ENCODE peak calls at places on chromosomes 16 and 17, in four cellular contexts. V is adipocyte; W is CD8-positive, alpha-beta memory T cell; O is type B pancreatic cell. J is an unnamed sample.

GRCh38 chr17:74259667-74260524 is 14.1 kb upstream of the DNAI2 start:
- DNase-seq in W (no peak), O (no peak), V (no peak), J (no peak)

GRCh38 chr16:1597154-1597553 is 14.7 kb downstream of the IFT140 start:
- DNase-seq in V (no peak), W (no peak), O (no peak), J (no peak)

GRCh38 chr17:74924250-74924948 is at the start of gene OTOP2:
- DNase-seq in O (no peak), V (no peak), W (no peak), J (no peak)

GRCh38 chr17:7846765-7847661 is 7.9 kb upstream of the TMEM88 start:
- DNase-seq in V (no peak), O (no peak), W (no peak), J (no peak)

GRCh38 chr17:33050611-33051140 is 59.0 kb downstream of the SPACA3 start:
- DNase-seq in O (no peak), W (no peak), V (no peak), J (no peak)

GRCh38 chr16:12971216-12971615 is 69.8 kb downstream of the SHISA9 start:
- DNase-seq in V (peak), O (no peak), W (no peak), J (no peak)

GRCh38 chr16:70151941-70152509 is 21.6 kb upstream of the CLEC18C start:
- DNase-seq in W (no peak), V (no peak), O (no peak), J (no peak)

GRCh38 chr17:39755550-39756375 is 18.0 kb downstream of the GRB7 start:
- DNase-seq in W (peak), V (peak), O (no peak), J (no peak)

GRCh38 chr17:68441064-68441770 is 16.1 kb downstream of the WIPI1 start:
- DNase-seq in W (no peak), O (no peak), V (no peak), J (no peak)

GRCh38 chr16:85229869-85230416 is 117.7 kb upstream of the CIBAR2 start:
- DNase-seq in V (no peak), O (no peak), W (no peak), J (no peak)

GRCh38 chr16:4288148-4288921 is 15.5 kb upstream of the TFAP4 start:
- DNase-seq in O (peak), W (peak), V (peak), J (peak)

GRCh38 chr17:27783951-27784350 is 16.4 kb downstream of the NOS2 start:
- DNase-seq in W (no peak), O (no peak), V (no peak), J (no peak)

GRCh38 chr16:88459366-88460055 is 6.4 kb downstream of the ZFPM1 start:
- DNase-seq in O (no peak), W (no peak), V (no peak), J (peak)

GRCh38 chr16:57446530-57447141 is 549 bp downstream of the CIAPIN1 start:
- DNase-seq in V (peak), W (no peak), O (peak), J (peak)

GRCh38 chr16:46733319-46733830 is 14.8 kb downstream of the MYLK3 start:
- DNase-seq in V (no peak), W (no peak), O (no peak), J (no peak)

GRCh38 chr16:79628501-79628975 is 28.0 kb upstream of the MAF start:
- DNase-seq in V (no peak), O (no peak), W (no peak), J (no peak)

GRCh38 chr17:76670020-76670707 is 26.6 kb upstream of the ST6GALNAC1 start:
- DNase-seq in O (no peak), W (no peak), V (no peak), J (no peak)

GRCh38 chr16:29763326-29763725 is 14.7 kb upstream of the ZG16 start:
- DNase-seq in W (no peak), O (no peak), V (no peak), J (no peak)

GRCh38 chr17:9935408-9935807 is 30.3 kb upstream of the RCVRN start:
- DNase-seq in V (peak), O (no peak), W (no peak), J (no peak)

GRCh38 chr17:8398980-8399379 is 1.4 kb upstream of the RNF222 start:
- DNase-seq in W (no peak), O (no peak), V (no peak), J (no peak)

GRCh38 chr17:79023886-79024771 is at the start of gene C1QTNF1:
- DNase-seq in V (peak), W (peak), O (no peak), J (peak)

GRCh38 chr16:88611220-88611821 is 27.1 kb upstream of the IL17C start:
- DNase-seq in O (no peak), W (no peak), V (no peak), J (no peak)

GRCh38 chr16:88769617-88770458 is 15.2 kb downstream of the PIEZO1 start:
- DNase-seq in W (no peak), O (no peak), V (no peak), J (no peak)

GRCh38 chr17:82536220-82537201 is 17.0 kb downstream of the FOXK2 start:
- DNase-seq in V (peak), O (no peak), W (no peak), J (peak)

GRCh38 chr17:77425791-77426641 is 285.2 kb downstream of the SEC14L1 start:
- DNase-seq in W (no peak), O (no peak), V (no peak), J (peak)

GRCh38 chr17:7922499-7923289 is 6.6 kb upstream of the RNF227 start:
- DNase-seq in W (peak), O (peak), V (peak), J (peak)

GRCh38 chr17:82490512-82491195 is 28.9 kb upstream of the FOXK2 start:
- DNase-seq in V (no peak), O (no peak), W (no peak), J (no peak)

GRCh38 chr16:50038756-50039529 is 13.9 kb downstream of the CNEP1R1 start:
- DNase-seq in V (no peak), O (no peak), W (no peak), J (no peak)

GRCh38 chr17:50423553-50424159 is 2.4 kb upstream of the ACSF2 start:
- DNase-seq in O (no peak), V (peak), W (no peak), J (peak)

GRCh38 chr17:37088913-37089312 is 140.2 kb downstream of the AATF start:
- DNase-seq in W (no peak), V (no peak), O (no peak), J (no peak)

GRCh38 chr17:74757931-74758845 is 9.8 kb downstream of the NHERF1 start:
- DNase-seq in V (no peak), W (no peak), O (no peak), J (no peak)

GRCh38 chr17:35448214-35448898 is at the start of gene SLFN13:
- DNase-seq in O (no peak), V (peak), W (peak), J (peak)

GRCh38 chr16:57661510-57661909 is 6.6 kb upstream of the ADGRG3 start:
- DNase-seq in W (no peak), V (no peak), O (no peak), J (no peak)

GRCh38 chr16:11056090-11056988 is 112.0 kb downstream of the CLEC16A start:
- DNase-seq in V (peak), W (no peak), O (no peak), J (peak)

GRCh38 chr16:72241930-72242329 is 70.0 kb upstream of the PMFBP1 start:
- DNase-seq in O (no peak), W (no peak), V (peak), J (peak)

GRCh38 chr16:4059969-4060368 is 56.3 kb downstream of the ADCY9 start:
- DNase-seq in W (no peak), O (peak), V (no peak), J (no peak)